ENCODE peak calls at places on chromosomes 5 and 9, in ten cellular contexts. N, B, P, L, Y, Z, X, G, A and I are unnamed samples.

GRCh38 chr5:153543288-153543687 is 52.8 kb downstream of the GRIA1 start:
- DNase-seq in P (no peak), N (no peak), A (no peak), Z (no peak), X (no peak), G (no peak), B (no peak), Y (no peak), L (no peak), I (no peak)

GRCh38 chr5:19241690-19242089 is 746.3 kb downstream of the CDH18 start:
- DNase-seq in X (no peak), Y (no peak), N (no peak), B (no peak), L (no peak), P (no peak), G (no peak), A (no peak), Z (no peak), I (no peak)

GRCh38 chr9:126474786-126475485 is 138.8 kb upstream of the LMX1B start:
- DNase-seq in B (no peak), Y (no peak), A (no peak), X (no peak), P (no peak), L (no peak), N (no peak), G (peak), Z (no peak), I (no peak)

GRCh38 chr5:107557051-107557658 is 113.6 kb downstream of the EFNA5 start:
- DNase-seq in P (no peak), Y (no peak), B (no peak), X (no peak), N (no peak), Z (no peak), G (peak), A (peak), L (no peak), I (no peak)

GRCh38 chr5:82046268-82046621 is 74.4 kb downstream of the ATG10 start:
- DNase-seq in X (no peak), B (no peak), Z (no peak), A (no peak), Y (no peak), N (no peak), L (no peak), P (no peak), G (no peak), I (no peak)

GRCh38 chr5:57505640-57506039 is 23.0 kb upstream of the ACTBL2 start:
- DNase-seq in P (no peak), Y (no peak), N (no peak), B (no peak), L (no peak), G (no peak), Z (no peak), A (no peak), X (no peak), I (no peak)

GRCh38 chr5:28954074-28954473 is 1915.7 kb upstream of the CDH9 start:
- DNase-seq in L (no peak), P (no peak), Y (no peak), N (no peak), X (no peak), B (no peak), Z (no peak), A (no peak), G (no peak), I (no peak)

GRCh38 chr5:54013556-54014157 is 296.7 kb downstream of the ARL15 start:
- DNase-seq in N (no peak), A (no peak), G (no peak), P (peak), L (no peak), X (peak), B (no peak), Z (no peak), Y (no peak), I (no peak)

GRCh38 chr5:157449011-157449723 is 10.8 kb upstream of the NIPAL4 start:
- DNase-seq in P (no peak), B (peak), Z (no peak), Y (no peak), G (no peak), A (no peak), X (no peak), N (peak), L (no peak), I (peak)

GRCh38 chr9:137015976-137016375 is 12.1 kb downstream of the ABCA2 start:
- DNase-seq in N (no peak), G (no peak), B (no peak), A (no peak), P (no peak), X (no peak), L (no peak), Y (no peak), Z (no peak), I (no peak)

GRCh38 chr5:55855509-55855908 is 4.4 kb downstream of the IL31RA start:
- DNase-seq in L (no peak), A (no peak), X (no peak), P (no peak), G (no peak), Y (no peak), B (no peak), N (no peak), Z (no peak), I (no peak)

GRCh38 chr9:69649566-69650260 is 22.5 kb downstream of the APBA1 start:
- DNase-seq in Y (no peak), N (no peak), A (no peak), B (no peak), G (no peak), L (no peak), P (no peak), X (no peak), Z (no peak), I (no peak)

GRCh38 chr5:72519191-72519590 is 12.0 kb upstream of the ZNF366 start:
- DNase-seq in A (no peak), B (no peak), L (no peak), X (no peak), G (no peak), P (no peak), N (no peak), Y (no peak), Z (no peak), I (no peak)

GRCh38 chr5:143200781-143201398 is 202.6 kb downstream of the NR3C1 start:
- DNase-seq in G (no peak), Y (no peak), Z (no peak), A (no peak), X (peak), B (no peak), N (peak), L (no peak), P (no peak), I (no peak)

GRCh38 chr9:133730994-133731715 is 7.0 kb downstream of the SARDH start:
- DNase-seq in Z (no peak), P (no peak), L (no peak), A (no peak), X (no peak), B (no peak), N (no peak), Y (no peak), G (no peak), I (no peak)

GRCh38 chr5:89628876-89629635 is 746.1 kb upstream of the MEF2C start:
- DNase-seq in N (no peak), P (no peak), Z (no peak), Y (no peak), L (no peak), B (no peak), G (no peak), X (no peak), A (no peak), I (no peak)

GRCh38 chr5:148909001-148909400 is 82.6 kb downstream of the ADRB2 start:
- DNase-seq in X (peak), G (no peak), Y (no peak), P (no peak), L (no peak), Z (no peak), N (no peak), B (no peak), A (no peak), I (no peak)

GRCh38 chr9:37309136-37309535 is 113.4 kb upstream of the GRHPR start:
- DNase-seq in P (no peak), N (no peak), B (peak), L (peak), G (no peak), Y (no peak), Z (no peak), A (no peak), X (no peak), I (no peak)